ENCODE peak calls at places on chromosomes 16 and 17, in nine cellular contexts. B is tibial nerve, Z is pancreas, X is uterus, H is K562, C is HCT116, F is ascending aorta, V is progenitor cell of endocrine pancreas, A is B cell. D is an unnamed sample.
A peak's percentile ranks its signal among the peaks of the same experiment; 100 is the strongest.

GRCh38 chr17:49438885-49439284 is 24.2 kb upstream of the PHB1 start:
- DNase-seq in B (no peak), H (no peak), A (peak; percentile 28), X (no peak), V (no peak), F (no peak), C (no peak), Z (no peak), D (no peak)

GRCh38 chr16:88595101-88595500 is 24.9 kb downstream of the ZC3H18 start:
- DNase-seq in C (no peak), X (no peak), Z (no peak), A (no peak), F (no peak), B (no peak), V (no peak), H (no peak), D (no peak)

GRCh38 chr16:69315486-69316311 is 4.5 kb downstream of the VPS4A start:
- DNase-seq in B (no peak), Z (no peak), H (no peak), A (no peak), V (no peak), X (peak; percentile 8), F (no peak), C (no peak), D (no peak)

GRCh38 chr17:58338907-58339774 is 10.5 kb upstream of the TSPOAP1 start:
- DNase-seq in C (no peak), F (peak; percentile 39), Z (no peak), X (no peak), H (peak; percentile 86), V (no peak), A (peak; percentile 67), B (no peak), D (no peak)

GRCh38 chr16:70526403-70526802 is 2.8 kb downstream of the SF3B3 start:
- DNase-seq in X (no peak), B (no peak), V (no peak), C (no peak), A (no peak), F (no peak), H (no peak), Z (no peak), D (no peak)

GRCh38 chr16:50593410-50594139 is 45.4 kb downstream of the NKD1 start:
- DNase-seq in A (no peak), V (no peak), C (no peak), B (no peak), H (peak; percentile 21), Z (no peak), F (no peak), X (no peak), D (no peak)

GRCh38 chr17:65865715-65866425 is 304.4 kb upstream of the AXIN2 start:
- DNase-seq in V (no peak), H (no peak), X (no peak), C (no peak), A (no peak), Z (no peak), F (no peak), B (no peak), D (no peak)

GRCh38 chr17:35865412-35866355 is 3.0 kb downstream of the HEATR9 start:
- DNase-seq in Z (no peak), H (no peak), A (no peak), B (no peak), F (no peak), X (no peak), V (no peak), C (no peak), D (no peak)

GRCh38 chr17:66431910-66432309 is 129.5 kb downstream of the PRKCA start:
- DNase-seq in A (no peak), C (no peak), B (no peak), Z (no peak), V (no peak), X (peak; percentile 50), H (no peak), F (no peak), D (no peak)

GRCh38 chr17:77734371-77735050 is 224.0 kb upstream of the TNRC6C start:
- DNase-seq in Z (peak; percentile 44), V (peak; percentile 8), B (peak; percentile 83), H (peak; percentile 61), C (no peak), A (no peak), X (peak; percentile 96), F (peak; percentile 45), D (peak; percentile 82)

GRCh38 chr17:61783556-61784304 is 79.6 kb downstream of the BRIP1 start:
- DNase-seq in V (no peak), F (no peak), H (no peak), Z (no peak), B (no peak), X (no peak), A (no peak), C (no peak), D (no peak)

GRCh38 chr16:55497558-55497957 is 11.3 kb upstream of the LPCAT2 start:
- DNase-seq in X (no peak), C (no peak), V (no peak), F (no peak), A (no peak), Z (no peak), B (no peak), H (no peak), D (no peak)

GRCh38 chr16:55496509-55497145 is 12.2 kb upstream of the LPCAT2 start:
- DNase-seq in B (no peak), F (no peak), Z (no peak), A (no peak), X (no peak), V (no peak), C (no peak), H (no peak), D (no peak)

GRCh38 chr16:55495616-55496289 is 13.1 kb upstream of the LPCAT2 start:
- DNase-seq in V (no peak), A (no peak), F (no peak), C (no peak), Z (no peak), H (no peak), B (no peak), X (no peak), D (no peak)

GRCh38 chr16:55492756-55493380 is 13.9 kb downstream of the MMP2 start:
- DNase-seq in F (no peak), C (no peak), H (no peak), A (no peak), B (no peak), X (no peak), Z (no peak), V (no peak), D (no peak)

GRCh38 chr16:55494994-55495421 is 13.9 kb upstream of the LPCAT2 start:
- DNase-seq in Z (no peak), V (no peak), C (no peak), H (peak; percentile 39), A (no peak), F (no peak), B (no peak), X (peak; percentile 53), D (no peak)
- TF ChIP-seq CTCF in Z (no peak), V (peak; percentile 8), C (peak; percentile 25), H (peak; percentile 51), A (no peak), F (no peak), B (no peak), X (peak; percentile 69), D (no peak)

DNA sequence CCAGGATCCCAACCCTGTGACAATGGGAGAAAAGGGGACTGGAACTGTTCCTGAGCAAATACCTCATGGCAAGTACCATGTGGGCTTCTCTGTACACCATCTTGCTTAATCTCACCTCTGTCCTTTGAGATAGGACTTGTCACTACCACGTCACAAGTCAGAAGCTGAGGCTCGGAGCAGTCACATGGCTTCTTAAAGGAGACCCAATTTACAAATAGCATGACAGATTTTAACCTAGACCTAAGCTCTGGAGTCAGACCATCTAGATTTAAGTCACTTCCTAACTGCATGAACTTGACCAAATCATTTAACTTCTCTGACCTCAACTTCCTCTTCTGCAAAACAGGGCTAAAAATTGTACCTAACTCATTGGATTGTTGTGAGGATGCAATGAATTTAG is 36.0 kb upstream of the CCL1 start:
- DNase-seq in B (no peak), X (no peak), V (no peak), Z (no peak), C (no peak), F (no peak), H (no peak), A (peak; percentile 44), D (no peak)
- TF ChIP-seq CTCF in B (no peak), X (no peak), V (no peak), Z (no peak), C (no peak), F (no peak), H (no peak), A (no peak), D (no peak)

GRCh38 chr16:1545044-1545736 is 11.7 kb downstream of the TMEM204 start:
- DNase-seq in V (no peak), H (no peak), F (no peak), A (no peak), X (no peak), C (no peak), B (no peak), Z (no peak), D (no peak)

GRCh38 chr16:1542533-1542932 is 9.1 kb downstream of the TMEM204 start:
- DNase-seq in X (no peak), F (no peak), V (no peak), B (no peak), A (no peak), H (no peak), C (no peak), Z (no peak), D (no peak)

GRCh38 chr16:1541293-1542165 is 8.1 kb downstream of the TMEM204 start:
- DNase-seq in A (no peak), B (no peak), C (no peak), V (no peak), X (no peak), Z (no peak), F (no peak), H (no peak), D (no peak)

GRCh38 chr16:1542166-1542500 is 8.7 kb downstream of the TMEM204 start:
- DNase-seq in B (no peak), C (no peak), Z (no peak), X (no peak), A (no peak), V (no peak), F (no peak), H (no peak), D (no peak)

GRCh38 chr16:1543085-1543896 is 9.8 kb downstream of the TMEM204 start:
- DNase-seq in F (peak; percentile 49), X (peak; percentile 73), H (peak; percentile 84), V (no peak), C (peak; percentile 31), Z (peak; percentile 30), A (peak; percentile 58), B (no peak), D (no peak)
- TF ChIP-seq CTCF in F (no peak), X (no peak), H (peak; percentile 35), V (no peak), C (no peak), Z (no peak), A (no peak), B (no peak), D (no peak)

DNA sequence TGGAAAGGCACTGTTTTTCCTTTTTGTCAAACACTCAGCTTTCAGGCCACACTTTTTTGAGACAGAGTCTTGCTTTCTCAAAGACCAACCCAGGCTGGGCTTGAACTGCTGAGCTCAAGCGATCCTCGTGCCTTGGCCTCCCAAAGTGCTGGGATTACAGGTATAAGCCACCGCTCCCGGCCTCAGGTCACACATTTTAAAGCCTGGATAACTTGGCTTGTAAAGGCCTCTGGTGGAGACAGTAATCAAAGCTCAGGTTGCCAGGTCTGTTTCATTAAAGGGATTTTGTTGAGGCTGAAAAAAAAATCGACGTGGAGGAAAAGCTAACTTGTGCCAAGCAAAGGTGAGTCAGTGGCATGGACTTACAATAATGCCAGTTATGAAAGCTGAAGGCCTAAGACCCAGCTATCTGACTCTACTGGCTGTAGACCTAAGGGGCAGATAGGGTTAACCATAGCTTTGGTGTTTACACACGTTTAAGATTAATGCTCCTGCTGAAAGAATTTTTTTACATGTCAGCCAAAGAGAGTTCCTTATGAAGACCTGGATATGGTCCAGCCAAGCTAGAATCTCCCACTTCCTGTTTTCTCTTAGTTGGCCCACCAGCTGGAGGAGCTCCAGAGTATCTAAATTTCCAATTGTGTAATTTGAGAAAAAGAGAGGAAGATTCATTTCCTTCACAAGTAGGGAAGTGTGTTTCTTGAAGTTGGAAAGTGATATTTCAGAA is 910 bp downstream of the NBR1 start:
- DNase-seq in H (peak; percentile 19), B (no peak), A (peak; percentile 27), Z (peak; percentile 48), F (no peak), X (no peak), V (no peak), C (peak; percentile 50), D (no peak)
- TF ChIP-seq CTCF in H (peak; percentile 46), B (no peak), A (no peak), Z (no peak), F (peak; percentile 24), X (no peak), V (peak; percentile 25), C (peak; percentile 38), D (no peak)

D was measured in omental fat pad.